ENCODE peak calls at places on chromosomes 13 and 19, in eight cellular contexts. B is GM23248; H is K562; E is cardiac muscle cell; O is suprapubic skin; X is effector memory CD4-positive, alpha-beta T cell; T is adrenal gland; P is stomach. I is an unnamed sample.

GRCh38 chr19:2475018-2475701 is 767 bp upstream of the GADD45B start:
- DNase-seq in B (peak; percentile 84), H (peak; percentile 63), X (peak; percentile 42), O (no peak), E (peak; percentile 73), T (peak; percentile 67), P (peak; percentile 65), I (peak; percentile 78)

GRCh38 chr13:30466358-30466714 is 600 bp upstream of the HMGB1 start:
- DNase-seq in B (peak; percentile 64), T (no peak), X (no peak), H (no peak), P (no peak), O (no peak), E (no peak), I (no peak)

GRCh38 chr19:48596679-48597465 is 9.7 kb upstream of the SPACA4 start:
- DNase-seq in P (no peak), T (peak; percentile 11), X (peak; percentile 26), O (no peak), B (no peak), H (no peak), E (no peak), I (no peak)

GRCh38 chr13:98504029-98504351 is 72.9 kb downstream of the STK24 start:
- DNase-seq in P (no peak), H (no peak), T (no peak), O (no peak), B (no peak), E (no peak), X (no peak), I (no peak)

GRCh38 chr13:101382086-101382485 is 34.2 kb downstream of the NALCN start:
- DNase-seq in H (no peak), P (no peak), E (no peak), X (no peak), O (no peak), B (no peak), T (no peak), I (no peak)

GRCh38 chr13:63088226-63088625 is 1672.6 kb upstream of the PCDH20 start:
- DNase-seq in H (no peak), E (peak; percentile 6), P (no peak), X (no peak), O (no peak), T (no peak), B (peak; percentile 1), I (no peak)

GRCh38 chr13:85266771-85267170 is 532.4 kb downstream of the SLITRK6 start:
- DNase-seq in E (no peak), B (no peak), X (no peak), T (no peak), P (no peak), H (no peak), O (no peak), I (no peak)

GRCh38 chr19:1130801-1131717 is 27.3 kb downstream of the GPX4 start:
- DNase-seq in E (peak; percentile 29), B (peak; percentile 55), H (no peak), O (no peak), P (peak; percentile 46), T (no peak), X (peak; percentile 30), I (no peak)

GRCh38 chr19:18814063-18814462 is 17.7 kb upstream of the UPF1 start:
- DNase-seq in X (no peak), B (peak; percentile 62), H (no peak), E (peak; percentile 69), O (no peak), T (no peak), P (no peak), I (no peak)

GRCh38 chr19:31285744-31286143 is 63.5 kb downstream of the TSHZ3 start:
- DNase-seq in E (peak; percentile 70), O (no peak), P (no peak), X (no peak), B (peak; percentile 54), H (no peak), T (no peak), I (no peak)

GRCh38 chr13:108176685-108177274 is 38.6 kb downstream of the LIG4 start:
- DNase-seq in P (peak; percentile 31), T (no peak), X (peak; percentile 22), E (peak; percentile 29), H (peak; percentile 25), B (peak; percentile 51), O (no peak), I (no peak)

GRCh38 chr13:107324416-107325204 is 756.7 kb upstream of the ARGLU1 start:
- DNase-seq in B (no peak), T (no peak), P (no peak), X (no peak), O (no peak), H (no peak), E (no peak), I (no peak)

GRCh38 chr13:83498486-83499190 is 383.6 kb downstream of the SLITRK1 start:
- DNase-seq in B (peak; percentile 66), O (no peak), P (no peak), H (no peak), E (peak; percentile 21), X (no peak), T (no peak), I (no peak)

GRCh38 chr13:111484959-111485358 is 164.5 kb downstream of the TEX29 start:
- DNase-seq in H (no peak), E (no peak), B (no peak), O (peak; percentile 34), P (no peak), X (no peak), T (no peak), I (no peak)

GRCh38 chr13:43333176-43333575 is 309.8 kb downstream of the DNAJC15 start:
- DNase-seq in O (no peak), E (no peak), X (no peak), H (no peak), B (no peak), P (no peak), T (no peak), I (no peak)

GRCh38 chr13:31965361-31966066 is 66.1 kb upstream of the FRY start:
- DNase-seq in T (no peak), E (peak; percentile 61), B (peak; percentile 60), O (no peak), H (no peak), X (no peak), P (no peak), I (no peak)

GRCh38 chr13:36088001-36088400 is 43.2 kb downstream of the DCLK1 start:
- DNase-seq in H (no peak), X (no peak), E (no peak), O (no peak), P (no peak), T (no peak), B (no peak), I (no peak)

GRCh38 chr13:43316997-43317396 is 293.6 kb downstream of the DNAJC15 start:
- DNase-seq in H (no peak), O (no peak), E (peak; percentile 71), P (no peak), T (peak; percentile 33), X (no peak), B (peak; percentile 78), I (peak; percentile 51)

DNA sequence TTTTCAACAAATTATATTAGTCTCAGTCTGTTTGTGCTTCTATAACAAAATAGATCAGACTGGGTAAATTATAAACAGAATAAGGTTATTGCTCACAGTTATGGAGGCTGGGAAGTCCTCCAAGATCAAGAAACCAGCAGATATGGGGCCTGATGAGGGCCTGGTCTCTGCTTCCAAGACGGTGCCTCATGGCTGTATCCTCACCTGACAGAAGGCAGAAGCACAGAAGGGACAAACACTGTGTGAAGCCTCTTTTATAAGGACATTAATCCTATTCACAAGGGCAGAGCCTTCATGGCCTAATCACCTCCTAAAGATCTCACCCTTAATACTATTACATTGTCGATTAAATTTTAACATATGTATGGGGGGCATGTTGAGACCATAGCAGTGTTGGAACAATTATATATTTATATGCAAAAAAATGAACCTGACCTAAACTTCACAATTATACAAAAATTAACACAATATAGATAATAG is 12.7 kb downstream of the F10 start:
- DNase-seq in P (peak; percentile 10), E (no peak), H (no peak), X (no peak), O (peak; percentile 2), B (no peak), T (no peak), I (no peak)
- H3K4me3 ChIP-seq in P (no peak overlapping the region), E (no peak overlapping the region), H (no peak overlapping the region), X (no peak overlapping the region), O (no peak overlapping the region), B (no peak overlapping the region), T (no peak overlapping the region), I (no peak overlapping the region)

GRCh38 chr13:48737689-48738088 is 84.0 kb downstream of the CYSLTR2 start:
- DNase-seq in O (no peak), X (no peak), H (no peak), T (no peak), E (no peak), P (no peak), B (no peak), I (no peak)
- H3K27ac ChIP-seq in O (no peak overlapping the region), X (no peak overlapping the region), H (no peak overlapping the region), T (no peak overlapping the region), E (no peak overlapping the region), P (no peak overlapping the region), B (no peak overlapping the region), I (no peak overlapping the region)

DNA sequence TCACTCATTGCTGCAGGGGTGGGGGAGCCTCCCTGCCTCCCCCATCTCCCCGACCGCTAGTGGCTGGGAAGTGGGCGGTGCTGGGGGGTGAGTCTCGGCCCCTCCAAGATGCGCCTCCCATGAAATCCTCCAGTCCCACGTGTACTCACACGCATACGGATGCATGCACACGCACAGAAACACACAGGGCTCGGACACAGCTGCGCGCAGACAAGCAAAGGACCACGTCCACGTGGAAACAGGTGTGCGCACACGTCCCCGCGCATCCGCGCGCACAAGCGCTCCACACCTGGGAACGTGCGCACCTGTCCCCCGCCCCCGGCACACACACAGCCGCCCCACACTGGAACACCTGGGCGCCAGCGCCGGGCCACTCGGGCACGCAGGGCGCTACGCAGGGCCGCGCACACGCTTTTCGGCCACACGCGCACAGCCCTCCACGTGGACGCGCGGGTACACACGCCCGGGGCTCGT is 680 bp downstream of the MATK start:
- DNase-seq in P (no peak), X (no peak), E (no peak), O (no peak), B (no peak), H (peak; percentile 77), T (no peak), I (no peak)
- H3K4me3 ChIP-seq in P (peak overlapping the region; percentile 40), X (peak overlapping the region; percentile 64), E (peak overlapping the region; percentile 89), O (peak overlapping the region; percentile 53), B (no peak overlapping the region), H (peak overlapping the region; percentile 97), T (no peak overlapping the region), I (peak overlapping the region; percentile 14)

DNA sequence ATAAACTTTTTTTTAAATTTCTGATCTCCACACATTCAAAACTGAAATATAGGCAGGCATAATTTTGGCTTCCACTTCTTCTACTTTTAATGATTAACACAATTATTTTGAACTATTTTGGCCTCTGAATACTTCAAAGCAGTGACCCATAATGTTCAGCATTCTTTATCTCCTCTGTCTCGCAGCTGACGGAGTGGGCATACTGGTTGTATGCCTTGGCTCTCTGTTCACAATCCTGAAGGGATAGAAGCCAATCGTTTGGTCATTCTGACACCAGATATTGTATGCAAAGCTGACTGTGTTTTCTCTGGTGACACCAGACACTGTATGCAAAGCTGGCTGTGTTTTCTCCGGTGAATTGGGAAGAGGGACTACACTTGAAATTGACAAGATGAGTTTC is 833.0 kb downstream of the EFNB2 start:
- DNase-seq in P (no peak), X (no peak), H (no peak), O (no peak), E (no peak), B (no peak), T (no peak), I (no peak)
- H3K27ac ChIP-seq in P (no peak overlapping the region), X (no peak overlapping the region), H (no peak overlapping the region), O (no peak overlapping the region), E (no peak overlapping the region), B (no peak overlapping the region), T (no peak overlapping the region), I (no peak overlapping the region)